ENCODE peak calls at places on chromosomes 4 and X, in ten cellular contexts. Z is body of pancreas; B is kidney; T is dermis microvascular lymphatic vessel endothelial cell; Q is B cell; V is activated T-helper 1 cell treated with anti-CD3 and anti-CD28 coated beads, Interleukin-2, amount 50 U/mL, for 16 hours; M is stimulated activated naive B cell treated with anti-CD40 and anti-IgM and Interleukin-4, amounts not matched to agents 10 μg/mL and 1 μg/mL and 100 μg/mL, for 72 hours; C is NAMALWA; W is A172; L is NCI-H2081. G is an unnamed sample.

GRCh38 chr4:39975488-39976089 is 2.1 kb downstream of the PDS5A start:
- DNase-seq in B (no peak), Q (no peak), W (no peak), Z (no peak), L (no peak), M (no peak), T (no peak), C (no peak), V (no peak), G (no peak)

GRCh38 chr4:184019084-184019483 is 114.0 kb downstream of the STOX2 start:
- DNase-seq in Z (no peak), M (no peak), V (no peak), T (no peak), L (no peak), C (no peak), B (no peak), Q (no peak), W (no peak), G (no peak)

GRCh38 chr4:113628711-113629110 is 132.8 kb downstream of the CAMK2D start:
- DNase-seq in L (no peak), Q (no peak), T (no peak), Z (no peak), V (no peak), B (no peak), W (no peak), C (no peak), M (no peak), G (no peak)

GRCh38 chrX:13265549-13266132 is 54.2 kb downstream of the ATXN3L start:
- DNase-seq in T (peak), L (peak), Q (no peak), C (no peak), M (no peak), W (peak), V (no peak), B (no peak), Z (no peak), G (no peak)

GRCh38 chr4:82868572-82868971 is 22.4 kb downstream of the SEC31A start:
- DNase-seq in V (no peak), W (no peak), Q (no peak), L (no peak), B (no peak), T (no peak), C (no peak), M (no peak), Z (no peak), G (no peak)

GRCh38 chr4:120857312-120857711 is 65.2 kb downstream of the PRDM5 start:
- DNase-seq in W (no peak), V (no peak), M (no peak), L (no peak), T (no peak), B (no peak), C (no peak), Q (no peak), Z (no peak), G (no peak)

GRCh38 chr4:6221851-6222760 is 21.8 kb upstream of the JAKMIP1 start:
- DNase-seq in V (no peak), B (peak), C (no peak), Z (peak), M (no peak), Q (no peak), T (no peak), W (no peak), L (peak), G (no peak)

GRCh38 chr4:23169598-23170311 is 477.0 kb downstream of the GBA3 start:
- DNase-seq in V (no peak), L (peak), C (no peak), W (no peak), T (no peak), M (no peak), B (no peak), Z (no peak), Q (no peak), G (no peak)

GRCh38 chr4:99572527-99573240 is 1.9 kb upstream of the MTTP start:
- DNase-seq in Z (no peak), B (no peak), V (no peak), W (no peak), T (no peak), C (no peak), Q (no peak), L (no peak), M (no peak), G (no peak)

GRCh38 chr4:66959207-66959606 is 586.1 kb downstream of the CENPC start:
- DNase-seq in T (no peak), W (no peak), C (no peak), Z (no peak), M (no peak), L (no peak), Q (no peak), B (no peak), V (no peak), G (no peak)

GRCh38 chrX:108165349-108166111 is 74.0 kb downstream of the ATG4A start:
- DNase-seq in T (peak), L (peak), Z (peak), Q (no peak), B (no peak), W (peak), M (no peak), V (no peak), C (peak), G (no peak)

GRCh38 chr4:78058591-78059523 is 1.7 kb downstream of the FRAS1 start:
- DNase-seq in V (no peak), C (no peak), L (peak), M (no peak), Q (no peak), Z (peak), T (no peak), W (peak), B (peak), G (no peak)